ENCODE peak calls at places on chromosomes 16 and 17, in eight cellular contexts. K, J, M, U, G, W, I and L are unnamed samples.

GRCh38 chr17:81601525-81602120 is 35.3 kb downstream of the NPLOC4 start:
- DNase-seq in W (peak), M (peak), K (no peak), G (peak), U (peak), J (peak), I (peak), L (peak)

GRCh38 chr16:4911831-4912422 is 25.0 kb downstream of the PPL start:
- DNase-seq in I (peak), M (no peak), K (no peak), W (peak), J (no peak), U (no peak), G (no peak), L (no peak)

GRCh38 chr16:72646615-72647014 is 401.3 kb downstream of the ZFHX3 start:
- DNase-seq in W (no peak), J (no peak), G (no peak), U (no peak), M (no peak), I (no peak), K (no peak), L (no peak)

GRCh38 chr17:83036666-83037065 is 42.7 kb upstream of the METRNL start:
- DNase-seq in G (no peak), U (no peak), M (no peak), K (no peak), I (no peak), W (no peak), J (no peak), L (no peak)

GRCh38 chr17:58316260-58316960 is 12.2 kb downstream of the TSPOAP1 start:
- DNase-seq in W (no peak), G (no peak), U (no peak), J (no peak), I (no peak), M (no peak), K (no peak), L (no peak)

GRCh38 chr17:76497979-76498885 is 3.0 kb downstream of the RHBDF2 start:
- DNase-seq in M (peak), U (no peak), W (peak), J (peak), I (peak), K (no peak), G (peak), L (no peak)

GRCh38 chr16:159136-159849 is 6.5 kb upstream of the HBM start:
- DNase-seq in J (no peak), M (no peak), K (no peak), I (no peak), G (no peak), W (no peak), U (no peak), L (no peak)

GRCh38 chr17:55314784-55315491 is 50.2 kb downstream of the HLF start:
- DNase-seq in M (no peak), K (no peak), U (no peak), G (no peak), W (no peak), J (no peak), I (no peak), L (no peak)

GRCh38 chr16:77207029-77207428 is 7.8 kb downstream of the SYCE1L start:
- DNase-seq in I (no peak), M (no peak), G (no peak), U (no peak), K (no peak), W (no peak), J (no peak), L (no peak)

GRCh38 chr17:51260960-51261958 is 913 bp downstream of the UTP18 start:
- DNase-seq in W (no peak), G (no peak), U (peak), I (peak), K (peak), J (peak), M (peak), L (peak)

GRCh38 chr17:3475812-3476686 is at the start of gene ASPA:
- DNase-seq in M (no peak), U (no peak), K (no peak), W (peak), G (peak), I (peak), J (no peak), L (no peak)

GRCh38 chr16:10679921-10680320 is 14.8 kb downstream of the TEKT5 start:
- DNase-seq in I (no peak), J (no peak), W (no peak), G (no peak), U (no peak), M (no peak), K (no peak), L (no peak)

GRCh38 chr17:491086-492014 is 138.7 kb upstream of the RPH3AL start:
- DNase-seq in J (peak), W (peak), U (peak), K (no peak), M (no peak), G (peak), I (peak), L (peak)

GRCh38 chr16:12062343-12063003 is 85.9 kb downstream of the SNX29 start:
- DNase-seq in M (peak), I (peak), K (peak), J (no peak), U (peak), W (peak), G (peak), L (no peak)

GRCh38 chr17:21289175-21289901 is 4.8 kb downstream of the MAP2K3 start:
- DNase-seq in W (no peak), I (no peak), K (no peak), U (no peak), J (no peak), M (no peak), G (no peak), L (no peak)

GRCh38 chr17:74547736-74548135 is 1.8 kb upstream of the CD300C start:
- DNase-seq in M (peak), G (no peak), J (peak), U (no peak), W (no peak), I (peak), K (no peak), L (no peak)

GRCh38 chr17:44390250-44390649 is 801 bp upstream of the ITGA2B start:
- DNase-seq in I (no peak), G (no peak), M (no peak), W (no peak), U (no peak), J (no peak), K (no peak), L (no peak)

GRCh38 chr16:1983053-1983543 is 895 bp upstream of the GFER start:
- DNase-seq in U (no peak), I (no peak), M (no peak), K (no peak), W (no peak), G (no peak), J (no peak), L (no peak)

GRCh38 chr16:67989322-67990017 is 9.2 kb upstream of the DPEP3 start:
- DNase-seq in G (no peak), M (no peak), U (no peak), I (no peak), W (no peak), J (peak), K (no peak), L (no peak)